ENCODE peak calls at places on chromosomes 2 and 18, in four cellular contexts. One of them, this sample, is unnamed.

GRCh38 chr2:14826518-14826917 is 194.0 kb downstream of the LRATD1 start:
- DNase-seq in osteoblast: no peak
- DNase-seq in progenitor cell of endocrine pancreas: no peak
- DNase-seq in pancreas: no peak
- DNase-seq in this sample: no peak

GRCh38 chr2:120237491-120237902 is 14.3 kb upstream of the TMEM185B start:
- DNase-seq in pancreas: no peak
- DNase-seq in progenitor cell of endocrine pancreas: no peak
- DNase-seq in osteoblast: peak
- DNase-seq in this sample: no peak

GRCh38 chr18:9092665-9093064 is 9.8 kb upstream of the NDUFV2 start:
- DNase-seq in pancreas: no peak
- DNase-seq in progenitor cell of endocrine pancreas: no peak
- DNase-seq in osteoblast: peak
- DNase-seq in this sample: no peak

GRCh38 chr2:102122115-102122514 is 20.4 kb upstream of the IL1R1 start:
- DNase-seq in osteoblast: peak
- DNase-seq in progenitor cell of endocrine pancreas: no peak
- DNase-seq in pancreas: no peak
- DNase-seq in this sample: no peak

GRCh38 chr18:63518178-63519012 is 23.8 kb upstream of the SERPINB12 start:
- DNase-seq in progenitor cell of endocrine pancreas: peak
- DNase-seq in pancreas: peak
- DNase-seq in osteoblast: no peak
- DNase-seq in this sample: peak

GRCh38 chr2:241636983-241637232 is at the start of gene THAP4:
- DNase-seq in pancreas: no peak
- DNase-seq in osteoblast: peak
- DNase-seq in progenitor cell of endocrine pancreas: peak
- DNase-seq in this sample: peak

GRCh38 chr18:63505566-63506335 is 29.0 kb downstream of the SERPINB5 start:
- DNase-seq in pancreas: no peak
- DNase-seq in osteoblast: peak
- DNase-seq in progenitor cell of endocrine pancreas: no peak
- DNase-seq in this sample: peak

GRCh38 chr2:224141304-224141703 is 102.2 kb upstream of the SERPINE2 start:
- DNase-seq in osteoblast: no peak
- DNase-seq in progenitor cell of endocrine pancreas: no peak
- DNase-seq in pancreas: no peak
- DNase-seq in this sample: no peak

GRCh38 chr18:1092228-1092627 is 187.6 kb downstream of the ADCYAP1 start:
- DNase-seq in progenitor cell of endocrine pancreas: peak
- DNase-seq in pancreas: no peak
- DNase-seq in osteoblast: no peak
- DNase-seq in this sample: peak

GRCh38 chr2:44925561-44926087 is 15.9 kb upstream of the SIX3 start:
- DNase-seq in pancreas: no peak
- DNase-seq in progenitor cell of endocrine pancreas: no peak
- DNase-seq in osteoblast: no peak
- DNase-seq in this sample: no peak

GRCh38 chr2:174563530-174564282 is 33.9 kb downstream of the WIPF1 start:
- DNase-seq in progenitor cell of endocrine pancreas: no peak
- DNase-seq in osteoblast: no peak
- DNase-seq in pancreas: peak
- DNase-seq in this sample: no peak

GRCh38 chr2:201665420-201666158 is 22.3 kb upstream of the TMEM237 start:
- DNase-seq in progenitor cell of endocrine pancreas: no peak
- DNase-seq in pancreas: no peak
- DNase-seq in osteoblast: no peak
- DNase-seq in this sample: no peak

GRCh38 chr2:234814366-234814765 is 137.5 kb upstream of the SH3BP4 start:
- DNase-seq in progenitor cell of endocrine pancreas: no peak
- DNase-seq in osteoblast: no peak
- DNase-seq in pancreas: no peak
- DNase-seq in this sample: no peak

GRCh38 chr2:189297446-189297845 is 117.9 kb upstream of the COL5A2 start:
- DNase-seq in progenitor cell of endocrine pancreas: no peak
- DNase-seq in pancreas: no peak
- DNase-seq in osteoblast: no peak
- DNase-seq in this sample: no peak

GRCh38 chr18:70195014-70195614 is 10.4 kb downstream of the RTTN start:
- DNase-seq in pancreas: no peak
- DNase-seq in progenitor cell of endocrine pancreas: no peak
- DNase-seq in osteoblast: no peak
- DNase-seq in this sample: no peak

GRCh38 chr2:75608684-75609333 is 37.8 kb upstream of the MRPL19 start:
- DNase-seq in pancreas: peak
- DNase-seq in osteoblast: peak
- DNase-seq in progenitor cell of endocrine pancreas: peak
- DNase-seq in this sample: peak

GRCh38 chr18:72502671-72503431 is 41.3 kb downstream of the CBLN2 start:
- DNase-seq in pancreas: no peak
- DNase-seq in progenitor cell of endocrine pancreas: no peak
- DNase-seq in osteoblast: no peak
- DNase-seq in this sample: no peak

GRCh38 chr18:59180150-59180845 is 39.7 kb upstream of the GRP start:
- DNase-seq in osteoblast: peak
- DNase-seq in pancreas: no peak
- DNase-seq in progenitor cell of endocrine pancreas: no peak
- DNase-seq in this sample: no peak

GRCh38 chr2:239289545-239289944 is 111.3 kb downstream of the HDAC4 start:
- DNase-seq in progenitor cell of endocrine pancreas: no peak
- DNase-seq in pancreas: no peak
- DNase-seq in osteoblast: peak
- DNase-seq in this sample: no peak

GRCh38 chr2:29459445-29460179 is 344.4 kb downstream of the CLIP4 start:
- DNase-seq in progenitor cell of endocrine pancreas: no peak
- DNase-seq in pancreas: no peak
- DNase-seq in osteoblast: no peak
- DNase-seq in this sample: no peak

GRCh38 chr2:234026693-234027254 is 23.7 kb upstream of the SPP2 start:
- DNase-seq in progenitor cell of endocrine pancreas: no peak
- DNase-seq in osteoblast: no peak
- DNase-seq in pancreas: no peak
- DNase-seq in this sample: no peak

GRCh38 chr2:10076511-10076910 is 3.7 kb downstream of the CYS1 start:
- DNase-seq in progenitor cell of endocrine pancreas: no peak
- DNase-seq in osteoblast: peak
- DNase-seq in pancreas: no peak
- DNase-seq in this sample: no peak

GRCh38 chr2:141557329-141558098 is 573.3 kb downstream of the LRP1B start:
- DNase-seq in progenitor cell of endocrine pancreas: no peak
- DNase-seq in osteoblast: no peak
- DNase-seq in pancreas: no peak
- DNase-seq in this sample: no peak

GRCh38 chr2:54081574-54081973 is 33.8 kb upstream of the ACYP2 start:
- DNase-seq in osteoblast: no peak
- DNase-seq in pancreas: no peak
- DNase-seq in progenitor cell of endocrine pancreas: no peak
- DNase-seq in this sample: no peak

GRCh38 chr18:7561907-7562460 is 5.1 kb upstream of the PTPRM start:
- DNase-seq in osteoblast: no peak
- DNase-seq in progenitor cell of endocrine pancreas: no peak
- DNase-seq in pancreas: no peak
- DNase-seq in this sample: no peak

GRCh38 chr2:151237422-151238012 is 24.1 kb downstream of the RBM43 start:
- DNase-seq in progenitor cell of endocrine pancreas: no peak
- DNase-seq in osteoblast: no peak
- DNase-seq in pancreas: no peak
- DNase-seq in this sample: no peak

GRCh38 chr2:158325031-158325781 is 131.3 kb downstream of the CCDC148 start:
- DNase-seq in progenitor cell of endocrine pancreas: no peak
- DNase-seq in pancreas: no peak
- DNase-seq in osteoblast: peak
- DNase-seq in this sample: no peak

GRCh38 chr2:134782792-134783191 is 55.6 kb upstream of the ACMSD start:
- DNase-seq in pancreas: no peak
- DNase-seq in progenitor cell of endocrine pancreas: no peak
- DNase-seq in osteoblast: no peak
- DNase-seq in this sample: no peak

GRCh38 chr2:51953931-51954330 is 922.0 kb upstream of the NRXN1 start:
- DNase-seq in progenitor cell of endocrine pancreas: no peak
- DNase-seq in osteoblast: peak
- DNase-seq in pancreas: no peak
- DNase-seq in this sample: no peak

GRCh38 chr2:20138696-20139095 is 86.2 kb downstream of the SDC1 start:
- DNase-seq in progenitor cell of endocrine pancreas: no peak
- DNase-seq in pancreas: no peak
- DNase-seq in osteoblast: no peak
- DNase-seq in this sample: no peak

GRCh38 chr2:20137884-20138283 is 86.5 kb upstream of the LAPTM4A start:
- DNase-seq in osteoblast: no peak
- DNase-seq in pancreas: no peak
- DNase-seq in progenitor cell of endocrine pancreas: no peak
- DNase-seq in this sample: no peak

GRCh38 chr2:20140321-20141055 is 84.4 kb downstream of the SDC1 start:
- DNase-seq in osteoblast: no peak
- DNase-seq in progenitor cell of endocrine pancreas: no peak
- DNase-seq in pancreas: no peak
- DNase-seq in this sample: no peak

GRCh38 chr2:20141056-20141762 is 83.7 kb downstream of the SDC1 start:
- DNase-seq in pancreas: no peak
- DNase-seq in osteoblast: peak
- DNase-seq in progenitor cell of endocrine pancreas: no peak
- DNase-seq in this sample: no peak

GRCh38 chr2:20139828-20140227 is 85.1 kb downstream of the SDC1 start:
- DNase-seq in osteoblast: no peak
- DNase-seq in pancreas: no peak
- DNase-seq in progenitor cell of endocrine pancreas: no peak
- DNase-seq in this sample: peak
- TF ChIP-seq CTCF in osteoblast: no peak
- TF ChIP-seq CTCF in pancreas: no peak
- TF ChIP-seq CTCF in progenitor cell of endocrine pancreas: no peak
- TF ChIP-seq CTCF in this sample: no peak

GRCh38 chr2:216059233-216059834 is 22.3 kb downstream of the PECR start:
- DNase-seq in progenitor cell of endocrine pancreas: no peak
- DNase-seq in osteoblast: no peak
- DNase-seq in pancreas: no peak
- DNase-seq in this sample: no peak
- TF ChIP-seq CTCF in progenitor cell of endocrine pancreas: peak
- TF ChIP-seq CTCF in osteoblast: peak
- TF ChIP-seq CTCF in pancreas: no peak
- TF ChIP-seq CTCF in this sample: no peak

DNA sequence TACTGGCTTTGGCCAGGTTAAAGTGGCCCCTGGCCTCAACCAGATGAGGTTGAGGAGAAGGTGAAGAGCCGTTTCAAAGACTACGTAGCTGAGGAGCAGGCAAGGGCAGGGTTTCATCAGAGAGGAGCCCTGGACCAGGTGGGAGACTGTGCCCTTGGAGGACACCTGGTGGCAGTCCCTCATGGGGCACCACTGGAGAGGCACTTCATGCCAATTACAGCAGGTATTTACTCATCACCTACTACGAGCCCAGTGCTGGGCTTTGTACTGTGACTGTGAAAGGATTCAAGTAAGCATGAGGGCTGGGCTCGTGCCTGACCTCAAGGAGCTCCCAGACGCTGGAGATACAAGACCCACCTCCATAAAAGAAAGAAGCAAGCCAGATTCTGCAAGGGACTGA is 37.6 kb downstream of the SMAD7 start:
- DNase-seq in progenitor cell of endocrine pancreas: no peak
- DNase-seq in pancreas: no peak
- DNase-seq in osteoblast: peak
- DNase-seq in this sample: no peak
- TF ChIP-seq CTCF in progenitor cell of endocrine pancreas: no peak
- TF ChIP-seq CTCF in pancreas: no peak
- TF ChIP-seq CTCF in osteoblast: peak
- TF ChIP-seq CTCF in this sample: no peak

DNA sequence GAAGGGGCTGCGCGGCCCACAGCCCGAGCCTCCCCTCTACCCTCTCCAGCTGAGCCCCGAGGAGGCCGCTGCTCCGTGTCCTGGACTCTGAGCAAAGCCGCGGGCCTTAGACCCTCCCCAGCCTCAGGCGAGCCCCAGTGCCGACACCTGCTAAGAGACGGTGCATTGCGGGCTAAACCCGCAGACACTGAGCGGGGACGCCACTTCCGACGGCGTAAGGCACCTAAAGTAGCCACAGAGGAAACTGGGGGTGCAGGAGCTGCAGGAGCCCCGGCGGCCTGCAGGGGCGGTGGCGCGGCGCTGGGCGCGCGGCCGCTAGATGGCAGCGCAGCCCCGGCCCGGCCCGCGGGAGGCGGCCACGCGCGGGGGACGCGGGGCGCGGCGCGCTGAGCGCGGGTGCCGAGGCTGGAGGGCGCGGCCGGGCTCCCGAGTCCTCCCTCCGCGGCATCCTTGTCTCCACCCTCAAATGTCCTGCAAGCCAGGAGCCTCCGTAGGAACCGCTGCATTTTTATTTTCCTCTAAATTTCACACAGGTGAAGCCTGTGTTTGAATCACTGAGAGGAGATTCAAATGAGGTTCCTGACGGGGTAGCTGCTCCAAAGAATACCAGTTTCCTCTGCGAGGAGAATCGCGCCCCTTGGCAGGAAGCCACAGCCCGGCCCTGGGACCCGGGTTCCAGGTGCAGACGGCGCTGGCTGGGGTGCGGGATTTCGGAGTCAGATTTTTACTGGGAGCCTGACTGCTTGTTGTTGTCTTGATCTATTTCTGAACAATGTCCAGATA is 650.5 kb downstream of the GALR1 start:
- DNase-seq in progenitor cell of endocrine pancreas: peak
- DNase-seq in pancreas: no peak
- DNase-seq in osteoblast: peak
- DNase-seq in this sample: peak
- TF ChIP-seq CTCF in progenitor cell of endocrine pancreas: peak
- TF ChIP-seq CTCF in pancreas: peak
- TF ChIP-seq CTCF in osteoblast: peak
- TF ChIP-seq CTCF in this sample: peak

GRCh38 chr2:168159754-168160585 is 87.4 kb downstream of the STK39 start:
- DNase-seq in progenitor cell of endocrine pancreas: no peak
- DNase-seq in pancreas: no peak
- DNase-seq in osteoblast: no peak
- DNase-seq in this sample: no peak

GRCh38 chr2:168157070-168157469 is 90.3 kb downstream of the STK39 start:
- DNase-seq in osteoblast: no peak
- DNase-seq in progenitor cell of endocrine pancreas: no peak
- DNase-seq in pancreas: no peak
- DNase-seq in this sample: no peak

GRCh38 chr2:168157926-168158325 is 89.5 kb downstream of the STK39 start:
- DNase-seq in pancreas: no peak
- DNase-seq in osteoblast: no peak
- DNase-seq in progenitor cell of endocrine pancreas: no peak
- DNase-seq in this sample: no peak

GRCh38 chr2:168156661-168157060 is 90.7 kb downstream of the STK39 start:
- DNase-seq in progenitor cell of endocrine pancreas: no peak
- DNase-seq in osteoblast: peak
- DNase-seq in pancreas: no peak
- DNase-seq in this sample: peak

DNA sequence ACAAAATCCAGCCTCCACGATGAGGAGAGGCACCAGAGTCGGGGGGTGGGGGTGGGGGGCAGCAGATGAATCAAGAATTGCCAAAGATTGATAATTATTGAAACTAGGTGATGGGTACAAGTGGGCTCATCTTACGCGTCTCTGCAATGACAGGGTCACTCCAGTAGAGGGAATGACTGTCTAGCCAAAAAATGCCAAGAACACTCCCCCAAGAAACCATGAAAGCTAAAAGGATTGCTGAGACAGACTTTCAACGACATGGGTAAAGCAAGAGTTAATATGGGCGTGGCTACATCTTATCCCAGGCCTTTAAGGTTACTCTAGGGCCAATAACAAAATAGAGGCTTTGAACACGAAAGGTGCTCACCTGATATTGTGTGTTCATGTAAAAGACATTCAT is 86.5 kb downstream of the STK39 start:
- DNase-seq in pancreas: no peak
- DNase-seq in progenitor cell of endocrine pancreas: no peak
- DNase-seq in osteoblast: no peak
- DNase-seq in this sample: no peak
- TF ChIP-seq CTCF in pancreas: no peak
- TF ChIP-seq CTCF in progenitor cell of endocrine pancreas: peak
- TF ChIP-seq CTCF in osteoblast: peak
- TF ChIP-seq CTCF in this sample: no peak

This sample was measured in nephron progenitor cell.